ENCODE peak calls at places on chromosomes 2 and 18, in eight cellular contexts. M, J, N, V, K, Y, P and O are unnamed samples.

GRCh38 chr18:42950732-42951131 is 164.8 kb downstream of the RIT2 start:
- DNase-seq in M (no peak), J (no peak), N (no peak), V (no peak), K (no peak), Y (no peak), P (no peak), O (no peak)

GRCh38 chr2:233079953-233080835 is 20.1 kb downstream of the INPP5D start:
- DNase-seq in M (no peak), J (no peak), N (no peak), V (no peak), K (no peak), Y (no peak), P (no peak), O (no peak)

GRCh38 chr18:28086530-28087172 is 90.3 kb downstream of the CDH2 start:
- DNase-seq in M (no peak), J (no peak), N (no peak), V (no peak), K (no peak), Y (no peak), P (peak; percentile 68), O (no peak)

GRCh38 chr18:33210575-33211189 is 229.8 kb downstream of the CCDC178 start:
- DNase-seq in M (no peak), J (no peak), N (no peak), V (no peak), K (no peak), Y (no peak), P (peak; percentile 22), O (no peak)

GRCh38 chr2:85326406-85326945 is 1.3 kb downstream of the TGOLN2 start:
- DNase-seq in M (no peak), J (no peak), N (no peak), V (no peak), K (no peak), Y (no peak), P (peak; percentile 43), O (no peak)

GRCh38 chr2:225040862-225041209 is 1.4 kb downstream of the DOCK10 start:
- DNase-seq in M (no peak), J (no peak), N (no peak), V (no peak), K (no peak), Y (no peak), P (peak; percentile 9), O (peak; percentile 30)

GRCh38 chr18:2186967-2187366 is 384.3 kb downstream of the METTL4 start:
- DNase-seq in M (no peak), J (no peak), N (no peak), V (no peak), K (no peak), Y (no peak), P (no peak), O (no peak)

GRCh38 chr2:47778698-47779415 is 4.1 kb upstream of the MSH6 start:
- DNase-seq in M (no peak), J (no peak), N (no peak), V (no peak), K (no peak), Y (no peak), P (no peak), O (no peak)

GRCh38 chr2:8983571-8983970 is 19.9 kb downstream of the MBOAT2 start:
- DNase-seq in M (no peak), J (no peak), N (no peak), V (no peak), K (no peak), Y (no peak), P (no peak), O (no peak)

GRCh38 chr2:68317971-68318685 is 1.6 kb downstream of the CNRIP1 start:
- DNase-seq in M (no peak), J (no peak), N (no peak), V (no peak), K (no peak), Y (no peak), P (no peak), O (peak; percentile 21)

GRCh38 chr18:11996190-11996754 is 15.0 kb downstream of the IMPA2 start:
- DNase-seq in M (peak; percentile 21), J (no peak), N (no peak), V (no peak), K (no peak), Y (no peak), P (no peak), O (no peak)

GRCh38 chr2:109141006-109141600 is 12.1 kb downstream of the SH3RF3 start:
- DNase-seq in M (no peak), J (no peak), N (no peak), V (no peak), K (no peak), Y (no peak), P (no peak), O (no peak)

GRCh38 chr2:207993141-207993763 is 32.1 kb downstream of the PLEKHM3 start:
- DNase-seq in M (no peak), J (no peak), N (no peak), V (no peak), K (no peak), Y (no peak), P (peak; percentile 77), O (no peak)

GRCh38 chr2:201639205-201639604 is 4.1 kb downstream of the TMEM237 start:
- DNase-seq in M (no peak), J (no peak), N (no peak), V (no peak), K (no peak), Y (no peak), P (peak; percentile 6), O (no peak)

GRCh38 chr2:55490554-55490953 is 29.0 kb upstream of the CFAP36 start:
- DNase-seq in M (peak; percentile 26), J (peak; percentile 65), N (no peak), V (no peak), K (no peak), Y (no peak), P (peak; percentile 82), O (peak; percentile 42)

GRCh38 chr2:44934024-44934423 is 7.5 kb upstream of the SIX3 start:
- DNase-seq in M (no peak), J (no peak), N (no peak), V (no peak), K (no peak), Y (no peak), P (no peak), O (no peak)

GRCh38 chr2:44932564-44933392 is 8.7 kb upstream of the SIX3 start:
- DNase-seq in M (no peak), J (no peak), N (no peak), V (no peak), K (no peak), Y (no peak), P (no peak), O (no peak)

GRCh38 chr2:44932079-44932478 is 9.4 kb upstream of the SIX3 start:
- DNase-seq in M (no peak), J (no peak), N (no peak), V (no peak), K (no peak), Y (no peak), P (no peak), O (no peak)

GRCh38 chr2:44934521-44934961 is 7.0 kb upstream of the SIX3 start:
- DNase-seq in M (no peak), J (no peak), N (no peak), V (no peak), K (no peak), Y (no peak), P (no peak), O (no peak)

GRCh38 chr2:44933434-44933951 is 8.0 kb upstream of the SIX3 start:
- DNase-seq in M (no peak), J (no peak), N (no peak), V (no peak), K (no peak), Y (no peak), P (no peak), O (no peak)
- H3K4me3 ChIP-seq in M (no peak overlapping the region), J (no peak overlapping the region), N (no peak overlapping the region), V (no peak overlapping the region), K (no peak overlapping the region), Y (no peak overlapping the region), P (no peak overlapping the region), O (peak overlapping the region; percentile 2)

GRCh38 chr2:102144128-102144527 is 1.6 kb downstream of the IL1R1 start:
- DNase-seq in M (no peak), J (peak; percentile 40), N (peak; percentile 49), V (no peak), K (no peak), Y (peak; percentile 33), P (no peak), O (peak; percentile 25)
- TF ChIP-seq POLR2A in M (no peak), J (no peak), N (no peak), V (no peak), K (no peak), Y (no peak), P (no peak), O (no peak)

GRCh38 chr18:59990121-59990818 is 90.5 kb downstream of the PMAIP1 start:
- DNase-seq in M (no peak), J (no peak), N (no peak), V (no peak), K (no peak), Y (no peak), P (no peak), O (no peak)

GRCh38 chr18:59993560-59993959 is 93.8 kb downstream of the PMAIP1 start:
- DNase-seq in M (no peak), J (no peak), N (no peak), V (no peak), K (no peak), Y (no peak), P (no peak), O (no peak)

GRCh38 chr18:59996370-59996966 is 96.7 kb downstream of the PMAIP1 start:
- DNase-seq in M (peak; percentile 41), J (peak; percentile 52), N (no peak), V (peak; percentile 59), K (no peak), Y (no peak), P (peak; percentile 57), O (peak; percentile 74)

DNA sequence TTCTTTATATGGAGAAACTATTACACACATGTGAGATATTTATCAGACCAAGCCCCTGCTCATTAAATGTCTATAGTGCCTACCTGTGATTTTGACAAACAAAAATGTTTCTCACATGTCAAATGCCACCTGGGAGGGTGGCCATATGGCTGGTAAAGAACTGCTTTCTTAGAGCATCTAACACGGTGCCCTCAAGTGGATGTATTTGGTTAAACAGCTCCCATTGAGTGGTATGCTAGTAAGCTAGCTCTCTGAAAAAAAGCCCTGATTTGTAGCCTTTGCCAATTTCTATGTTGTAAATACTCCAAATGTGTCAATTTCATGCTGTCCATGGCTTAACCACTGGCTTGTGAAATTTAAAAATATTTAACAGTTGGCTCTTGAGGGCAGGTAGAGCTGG is 94.6 kb downstream of the PMAIP1 start:
- DNase-seq in M (no peak), J (no peak), N (no peak), V (peak; percentile 16), K (no peak), Y (no peak), P (peak; percentile 12), O (no peak)
- TF ChIP-seq CTCF in M (no peak), J (no peak), N (no peak), V (peak; percentile 26), K (no peak), Y (no peak), P (no peak), O (no peak)

DNA sequence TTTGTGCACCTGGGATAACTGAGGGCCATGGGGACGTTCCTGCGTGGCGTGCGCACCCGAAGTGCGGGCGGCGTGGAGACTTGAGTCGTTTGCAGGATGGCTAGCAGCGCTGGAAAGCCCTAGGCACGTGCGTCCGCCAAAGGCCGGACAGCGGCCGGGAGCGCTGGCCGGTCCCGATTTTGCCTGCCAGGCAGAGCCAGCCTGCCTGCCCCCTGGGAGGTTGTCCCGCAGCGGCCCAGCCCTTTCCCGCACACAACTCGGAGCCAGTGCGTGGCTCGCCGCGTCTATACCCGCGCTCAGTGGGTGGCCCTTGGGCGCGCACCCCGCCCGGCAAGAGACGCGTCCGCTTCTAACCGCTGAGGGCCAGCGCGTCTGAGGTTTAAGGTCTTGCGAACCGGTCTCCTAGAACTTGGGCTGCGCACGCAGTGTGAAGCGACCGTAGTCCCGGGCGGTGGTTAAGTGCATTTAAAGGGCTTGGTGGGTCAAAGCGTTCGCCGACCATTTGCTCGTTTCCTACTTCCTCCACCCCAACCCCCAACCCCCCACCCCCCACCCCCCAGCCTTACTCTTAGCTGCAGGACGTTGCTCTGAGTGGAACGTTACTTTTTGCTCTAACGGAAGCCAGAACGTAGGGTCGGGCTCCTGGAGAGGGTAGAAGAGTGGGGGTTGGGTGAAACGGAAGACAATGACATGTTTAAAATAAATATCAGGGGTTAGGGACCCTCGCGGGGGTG is 627 bp downstream of the CDCA7 start:
- DNase-seq in M (peak; percentile 31), J (peak; percentile 41), N (peak; percentile 9), V (peak; percentile 28), K (peak; percentile 77), Y (peak; percentile 30), P (peak; percentile 60), O (peak; percentile 67)
- H3K4me3 ChIP-seq in M (peak overlapping the region; percentile 79), J (peak overlapping the region; percentile 55), N (peak overlapping the region; percentile 47), V (peak overlapping the region; percentile 85), K (peak overlapping the region; percentile 46), Y (peak overlapping the region; percentile 23), P (peak overlapping the region; percentile 58), O (peak overlapping the region; percentile 75)